ENCODE peak calls at places on chromosomes 1 and 21, in four cellular contexts. One of them, this sample, is unnamed.

GRCh38 chr1:164772635-164773034 is 213.7 kb downstream of the PBX1 start:
- DNase-seq in tibial artery: peak
- DNase-seq in suprapubic skin: no peak
- DNase-seq in cardiac fibroblast: peak
- DNase-seq in this sample: peak

GRCh38 chr21:26167593-26167992 is 3.0 kb downstream of the APP start:
- DNase-seq in tibial artery: no peak
- DNase-seq in cardiac fibroblast: no peak
- DNase-seq in suprapubic skin: no peak
- DNase-seq in this sample: no peak

GRCh38 chr21:26127918-26128317 is 42.7 kb downstream of the APP start:
- DNase-seq in suprapubic skin: no peak
- DNase-seq in tibial artery: peak
- DNase-seq in cardiac fibroblast: peak
- DNase-seq in this sample: no peak

GRCh38 chr21:38134084-38134873 is 122.5 kb upstream of the KCNJ15 start:
- DNase-seq in tibial artery: no peak
- DNase-seq in suprapubic skin: no peak
- DNase-seq in cardiac fibroblast: no peak
- DNase-seq in this sample: no peak

GRCh38 chr1:231467986-231468385 is 45.9 kb upstream of the EGLN1 start:
- DNase-seq in cardiac fibroblast: no peak
- DNase-seq in tibial artery: no peak
- DNase-seq in suprapubic skin: no peak
- DNase-seq in this sample: no peak

GRCh38 chr1:51313268-51313852 is 17.0 kb downstream of the TTC39A start:
- DNase-seq in suprapubic skin: no peak
- DNase-seq in tibial artery: no peak
- DNase-seq in cardiac fibroblast: no peak
- DNase-seq in this sample: no peak

GRCh38 chr21:41235214-41235613 is 67.3 kb downstream of the BACE2 start:
- DNase-seq in tibial artery: no peak
- DNase-seq in suprapubic skin: no peak
- DNase-seq in cardiac fibroblast: no peak
- DNase-seq in this sample: no peak

GRCh38 chr21:24594082-24594481 is 1013.2 kb downstream of the MRPL39 start:
- DNase-seq in tibial artery: no peak
- DNase-seq in suprapubic skin: no peak
- DNase-seq in cardiac fibroblast: no peak
- DNase-seq in this sample: no peak

GRCh38 chr1:3515774-3516480 is 61.5 kb downstream of the ARHGEF16 start:
- DNase-seq in tibial artery: no peak
- DNase-seq in cardiac fibroblast: no peak
- DNase-seq in suprapubic skin: no peak
- DNase-seq in this sample: no peak

GRCh38 chr1:151012684-151013471 is 4.6 kb downstream of the PRUNE1 start:
- DNase-seq in suprapubic skin: no peak
- DNase-seq in cardiac fibroblast: peak
- DNase-seq in tibial artery: no peak
- DNase-seq in this sample: peak

GRCh38 chr1:199243423-199244061 is 604.7 kb downstream of the PTPRC start:
- DNase-seq in cardiac fibroblast: peak
- DNase-seq in tibial artery: no peak
- DNase-seq in suprapubic skin: no peak
- DNase-seq in this sample: peak

GRCh38 chr1:210089848-210090247 is 142.7 kb upstream of the SERTAD4 start:
- DNase-seq in suprapubic skin: no peak
- DNase-seq in tibial artery: no peak
- DNase-seq in cardiac fibroblast: peak
- DNase-seq in this sample: no peak

GRCh38 chr1:112794654-112795239 is 79.6 kb upstream of the PPM1J start:
- DNase-seq in cardiac fibroblast: no peak
- DNase-seq in tibial artery: no peak
- DNase-seq in suprapubic skin: no peak
- DNase-seq in this sample: no peak

GRCh38 chr1:149936992-149937705 is 470 bp upstream of the MTMR11 start:
- DNase-seq in suprapubic skin: no peak
- DNase-seq in tibial artery: no peak
- DNase-seq in cardiac fibroblast: peak
- DNase-seq in this sample: peak

GRCh38 chr1:208192989-208193388 is 51.2 kb downstream of the PLXNA2 start:
- DNase-seq in tibial artery: peak
- DNase-seq in suprapubic skin: no peak
- DNase-seq in cardiac fibroblast: peak
- DNase-seq in this sample: peak

GRCh38 chr1:27342391-27342777 is 562 bp downstream of the SYTL1 start:
- DNase-seq in suprapubic skin: no peak
- DNase-seq in tibial artery: no peak
- DNase-seq in cardiac fibroblast: no peak
- DNase-seq in this sample: no peak
- TF ChIP-seq CTCF in suprapubic skin: no peak
- TF ChIP-seq CTCF in tibial artery: no peak
- TF ChIP-seq CTCF in cardiac fibroblast: no peak
- TF ChIP-seq CTCF in this sample: no peak

GRCh38 chr1:115828101-115829022 is 12.6 kb downstream of the NHLH2 start:
- DNase-seq in tibial artery: no peak
- DNase-seq in suprapubic skin: peak
- DNase-seq in cardiac fibroblast: no peak
- DNase-seq in this sample: no peak
- H3K4me3 ChIP-seq in tibial artery: peak
- H3K4me3 ChIP-seq in suprapubic skin: peak
- H3K4me3 ChIP-seq in cardiac fibroblast: peak
- H3K4me3 ChIP-seq in this sample: peak

DNA sequence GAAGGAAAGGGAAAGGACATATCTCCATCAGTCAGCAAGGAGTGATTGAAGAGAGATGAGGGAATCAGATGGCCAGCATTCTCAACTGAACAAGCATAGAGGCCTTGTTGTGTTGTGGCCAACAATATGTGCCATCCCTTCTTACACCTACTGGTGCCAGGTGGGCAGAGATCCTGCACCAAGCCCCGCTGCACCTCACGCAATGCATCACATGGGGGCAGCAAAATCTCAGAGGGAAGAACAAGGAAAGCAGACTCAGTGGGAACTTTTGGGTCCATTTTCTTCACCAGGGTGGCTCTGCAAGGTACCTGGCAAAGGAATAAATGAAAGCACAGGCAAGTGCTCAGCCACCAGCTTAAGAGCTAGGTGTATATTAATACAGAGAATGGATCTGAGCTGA is 33.2 kb downstream of the HSD3B2 start:
- DNase-seq in tibial artery: no peak
- DNase-seq in suprapubic skin: no peak
- DNase-seq in cardiac fibroblast: no peak
- DNase-seq in this sample: no peak
- TF ChIP-seq CTCF in tibial artery: no peak
- TF ChIP-seq CTCF in suprapubic skin: no peak
- TF ChIP-seq CTCF in cardiac fibroblast: no peak
- TF ChIP-seq CTCF in this sample: no peak

GRCh38 chr1:201503397-201504176 is 3.3 kb downstream of the CSRP1 start:
- DNase-seq in cardiac fibroblast: peak
- DNase-seq in suprapubic skin: no peak
- DNase-seq in tibial artery: peak
- DNase-seq in this sample: peak
- H3K4me3 ChIP-seq in cardiac fibroblast: peak
- H3K4me3 ChIP-seq in suprapubic skin: peak
- H3K4me3 ChIP-seq in tibial artery: peak
- H3K4me3 ChIP-seq in this sample: peak

GRCh38 chr1:205567716-205568115 is 63.2 kb downstream of the CDK18 start:
- DNase-seq in suprapubic skin: peak
- DNase-seq in cardiac fibroblast: no peak
- DNase-seq in tibial artery: no peak
- DNase-seq in this sample: no peak

GRCh38 chr1:205570173-205570501 is 61.7 kb downstream of the ELK4 start:
- DNase-seq in tibial artery: no peak
- DNase-seq in suprapubic skin: peak
- DNase-seq in cardiac fibroblast: no peak
- DNase-seq in this sample: no peak

GRCh38 chr1:205569411-205570172 is 62.2 kb downstream of the ELK4 start:
- DNase-seq in tibial artery: no peak
- DNase-seq in suprapubic skin: peak
- DNase-seq in cardiac fibroblast: no peak
- DNase-seq in this sample: no peak

GRCh38 chr1:205568135-205568468 is 63.6 kb downstream of the CDK18 start:
- DNase-seq in tibial artery: no peak
- DNase-seq in suprapubic skin: peak
- DNase-seq in cardiac fibroblast: no peak
- DNase-seq in this sample: no peak

DNA sequence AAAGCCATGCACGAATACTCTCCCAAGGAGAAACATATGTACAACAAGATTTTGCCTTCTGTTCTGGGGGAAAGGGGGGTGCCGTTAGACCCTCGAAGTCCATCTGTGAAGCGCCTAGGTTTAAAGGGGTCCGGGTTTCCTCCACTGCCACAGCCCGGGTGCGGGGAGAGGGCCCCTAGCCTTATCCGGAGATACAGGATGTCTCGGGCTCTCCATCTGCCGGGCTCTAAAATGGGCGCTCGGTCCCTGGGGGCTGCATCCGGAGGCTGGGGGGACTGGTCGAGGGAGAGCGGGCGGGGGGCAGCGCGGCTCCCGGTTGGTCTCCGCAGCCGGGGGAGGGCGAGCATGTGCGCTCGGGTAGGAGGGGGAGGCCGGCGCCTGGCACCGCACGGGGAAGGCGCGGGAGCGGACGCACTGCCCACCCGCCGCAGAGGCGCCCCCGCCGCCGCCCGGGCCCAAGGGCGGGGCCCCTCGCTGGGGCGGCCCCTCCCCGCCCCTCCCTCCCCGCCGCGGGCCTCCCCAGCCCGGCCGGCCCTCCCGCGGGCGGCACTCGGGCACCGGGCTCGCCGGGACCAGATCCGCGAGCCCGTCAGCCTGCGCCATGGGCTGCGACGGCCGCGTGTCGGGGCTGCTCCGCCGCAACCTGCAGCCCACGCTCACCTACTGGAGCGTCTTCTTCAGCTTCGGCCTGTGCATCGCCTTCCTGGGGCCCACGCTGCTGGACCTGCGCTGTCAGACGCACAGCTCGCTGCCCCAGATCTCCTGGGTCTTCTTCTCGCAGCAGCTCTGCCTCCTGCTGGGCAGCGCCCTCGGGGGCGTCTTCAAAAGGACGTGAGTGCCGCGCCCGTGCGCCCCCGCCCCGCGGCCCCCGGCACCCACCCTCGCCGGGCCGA is 63.1 kb downstream of the ELK4 start:
- DNase-seq in tibial artery: no peak
- DNase-seq in cardiac fibroblast: no peak
- DNase-seq in suprapubic skin: peak
- DNase-seq in this sample: peak
- TF ChIP-seq CTCF in tibial artery: no peak
- TF ChIP-seq CTCF in cardiac fibroblast: no peak
- TF ChIP-seq CTCF in suprapubic skin: no peak
- TF ChIP-seq CTCF in this sample: no peak

GRCh38 chr1:109622895-109623294 is 3.3 kb downstream of the AMPD2 start:
- DNase-seq in tibial artery: no peak
- DNase-seq in suprapubic skin: no peak
- DNase-seq in cardiac fibroblast: no peak
- DNase-seq in this sample: no peak

GRCh38 chr1:109620396-109620817 is 770 bp downstream of the AMPD2 start:
- DNase-seq in tibial artery: no peak
- DNase-seq in cardiac fibroblast: peak
- DNase-seq in suprapubic skin: peak
- DNase-seq in this sample: peak

GRCh38 chr1:109622103-109622892 is 2.7 kb downstream of the AMPD2 start:
- DNase-seq in tibial artery: no peak
- DNase-seq in cardiac fibroblast: no peak
- DNase-seq in suprapubic skin: no peak
- DNase-seq in this sample: no peak

GRCh38 chr1:109620890-109621289 is 1.3 kb downstream of the AMPD2 start:
- DNase-seq in cardiac fibroblast: peak
- DNase-seq in suprapubic skin: peak
- DNase-seq in tibial artery: peak
- DNase-seq in this sample: peak

GRCh38 chr1:109621402-109622101 is 1.9 kb downstream of the AMPD2 start:
- DNase-seq in tibial artery: no peak
- DNase-seq in cardiac fibroblast: no peak
- DNase-seq in suprapubic skin: no peak
- DNase-seq in this sample: no peak
- H3K4me3 ChIP-seq in tibial artery: peak
- H3K4me3 ChIP-seq in cardiac fibroblast: peak
- H3K4me3 ChIP-seq in suprapubic skin: peak
- H3K4me3 ChIP-seq in this sample: peak

This sample was measured in foreskin fibroblast.